ENCODE peak calls at places on chromosomes 4 and X, in seven cellular contexts. One of them, this sample, is unnamed.

GRCh38 chr4:4651811-4652609 is 110.2 kb upstream of the STX18 start:
- DNase-seq in testis: peak
- DNase-seq in right lobe of liver: no peak
- DNase-seq in suprapubic skin: no peak
- DNase-seq in IMR-90: no peak
- DNase-seq in thyroid gland: no peak
- DNase-seq in breast epithelium: no peak
- DNase-seq in this sample: no peak

GRCh38 chr4:108622828-108623227 is 2.5 kb downstream of the RPL34 start:
- DNase-seq in suprapubic skin: no peak
- DNase-seq in thyroid gland: no peak
- DNase-seq in testis: no peak
- DNase-seq in right lobe of liver: no peak
- DNase-seq in breast epithelium: no peak
- DNase-seq in IMR-90: no peak
- DNase-seq in this sample: no peak

GRCh38 chr4:113292371-113293042 is 243.1 kb downstream of the ANK2 start:
- DNase-seq in IMR-90: peak
- DNase-seq in right lobe of liver: no peak
- DNase-seq in testis: peak
- DNase-seq in thyroid gland: peak
- DNase-seq in suprapubic skin: no peak
- DNase-seq in breast epithelium: no peak
- DNase-seq in this sample: no peak

GRCh38 chr4:51894246-51894645 is 51.3 kb downstream of the DCUN1D4 start:
- DNase-seq in testis: no peak
- DNase-seq in IMR-90: peak
- DNase-seq in thyroid gland: no peak
- DNase-seq in suprapubic skin: no peak
- DNase-seq in breast epithelium: no peak
- DNase-seq in right lobe of liver: no peak
- DNase-seq in this sample: no peak

GRCh38 chr4:161554372-161554990 is 609.3 kb downstream of the FSTL5 start:
- DNase-seq in breast epithelium: no peak
- DNase-seq in testis: no peak
- DNase-seq in suprapubic skin: no peak
- DNase-seq in IMR-90: peak
- DNase-seq in thyroid gland: no peak
- DNase-seq in right lobe of liver: no peak
- DNase-seq in this sample: no peak

GRCh38 chr4:178976861-178977260 is 1534.6 kb upstream of the AGA start:
- DNase-seq in suprapubic skin: no peak
- DNase-seq in IMR-90: no peak
- DNase-seq in right lobe of liver: no peak
- DNase-seq in thyroid gland: no peak
- DNase-seq in breast epithelium: no peak
- DNase-seq in testis: no peak
- DNase-seq in this sample: no peak

GRCh38 chr4:182015893-182016292 is 227.3 kb upstream of the TENM3 start:
- DNase-seq in IMR-90: peak
- DNase-seq in right lobe of liver: no peak
- DNase-seq in testis: no peak
- DNase-seq in breast epithelium: no peak
- DNase-seq in thyroid gland: no peak
- DNase-seq in suprapubic skin: no peak
- DNase-seq in this sample: no peak

GRCh38 chr4:175071123-175071522 is 153.0 kb downstream of the ADAM29 start:
- DNase-seq in right lobe of liver: no peak
- DNase-seq in thyroid gland: no peak
- DNase-seq in breast epithelium: no peak
- DNase-seq in suprapubic skin: no peak
- DNase-seq in IMR-90: no peak
- DNase-seq in testis: no peak
- DNase-seq in this sample: no peak

GRCh38 chr4:186166852-186167512 is 24.4 kb upstream of the CYP4V2 start:
- DNase-seq in suprapubic skin: no peak
- DNase-seq in testis: no peak
- DNase-seq in breast epithelium: no peak
- DNase-seq in right lobe of liver: no peak
- DNase-seq in IMR-90: no peak
- DNase-seq in thyroid gland: no peak
- DNase-seq in this sample: no peak

GRCh38 chrX:119488749-119489148 is 20.5 kb downstream of the SLC25A5 start:
- DNase-seq in testis: peak
- DNase-seq in thyroid gland: peak
- DNase-seq in breast epithelium: peak
- DNase-seq in right lobe of liver: peak
- DNase-seq in suprapubic skin: no peak
- DNase-seq in IMR-90: peak
- DNase-seq in this sample: peak

GRCh38 chr4:158858410-158859189 is 89.8 kb downstream of the FNIP2 start:
- DNase-seq in IMR-90: peak
- DNase-seq in suprapubic skin: no peak
- DNase-seq in breast epithelium: no peak
- DNase-seq in thyroid gland: no peak
- DNase-seq in testis: no peak
- DNase-seq in right lobe of liver: no peak
- DNase-seq in this sample: peak

GRCh38 chr4:102168580-102168979 is 176.7 kb downstream of the SLC39A8 start:
- DNase-seq in thyroid gland: peak
- DNase-seq in breast epithelium: no peak
- DNase-seq in IMR-90: no peak
- DNase-seq in right lobe of liver: no peak
- DNase-seq in suprapubic skin: no peak
- DNase-seq in testis: no peak
- DNase-seq in this sample: no peak

GRCh38 chr4:182680196-182680771 is 236.9 kb downstream of the DCTD start:
- DNase-seq in breast epithelium: no peak
- DNase-seq in testis: no peak
- DNase-seq in right lobe of liver: no peak
- DNase-seq in thyroid gland: no peak
- DNase-seq in suprapubic skin: no peak
- DNase-seq in IMR-90: no peak
- DNase-seq in this sample: no peak

GRCh38 chrX:13834316-13834715 is 17.4 kb upstream of the GPM6B start:
- DNase-seq in right lobe of liver: no peak
- DNase-seq in breast epithelium: no peak
- DNase-seq in thyroid gland: no peak
- DNase-seq in suprapubic skin: no peak
- DNase-seq in IMR-90: no peak
- DNase-seq in testis: no peak
- DNase-seq in this sample: no peak

GRCh38 chr4:174304664-174305063 is 21.0 kb downstream of the CEP44 start:
- DNase-seq in IMR-90: no peak
- DNase-seq in testis: no peak
- DNase-seq in breast epithelium: no peak
- DNase-seq in suprapubic skin: no peak
- DNase-seq in thyroid gland: no peak
- DNase-seq in right lobe of liver: no peak
- DNase-seq in this sample: no peak

GRCh38 chrX:67545772-67546495 is 2.1 kb downstream of the AR start:
- DNase-seq in right lobe of liver: peak
- DNase-seq in testis: no peak
- DNase-seq in breast epithelium: no peak
- DNase-seq in IMR-90: no peak
- DNase-seq in thyroid gland: peak
- DNase-seq in suprapubic skin: peak
- DNase-seq in this sample: no peak

GRCh38 chr4:69095301-69095731 is 958 bp upstream of the UGT2B7 start:
- DNase-seq in thyroid gland: no peak
- DNase-seq in right lobe of liver: no peak
- DNase-seq in testis: no peak
- DNase-seq in breast epithelium: no peak
- DNase-seq in IMR-90: peak
- DNase-seq in suprapubic skin: no peak
- DNase-seq in this sample: peak

GRCh38 chrX:1451251-1451675 is 1.4 kb downstream of the ASMTL start:
- DNase-seq in IMR-90: no peak
- DNase-seq in right lobe of liver: no peak
- DNase-seq in breast epithelium: no peak
- DNase-seq in testis: no peak
- DNase-seq in suprapubic skin: peak
- DNase-seq in thyroid gland: no peak
- DNase-seq in this sample: no peak

GRCh38 chrX:1451676-1452496 is 823 bp downstream of the ASMTL start:
- DNase-seq in testis: peak
- DNase-seq in suprapubic skin: peak
- DNase-seq in breast epithelium: no peak
- DNase-seq in right lobe of liver: no peak
- DNase-seq in thyroid gland: peak
- DNase-seq in IMR-90: no peak
- DNase-seq in this sample: no peak

GRCh38 chrX:1453951-1454785 is 1.5 kb upstream of the ASMTL start:
- DNase-seq in suprapubic skin: peak
- DNase-seq in breast epithelium: peak
- DNase-seq in thyroid gland: peak
- DNase-seq in right lobe of liver: peak
- DNase-seq in testis: peak
- DNase-seq in IMR-90: peak
- DNase-seq in this sample: no peak

GRCh38 chrX:1453390-1453783 is 678 bp upstream of the ASMTL start:
- DNase-seq in thyroid gland: no peak
- DNase-seq in breast epithelium: no peak
- DNase-seq in testis: no peak
- DNase-seq in suprapubic skin: peak
- DNase-seq in IMR-90: no peak
- DNase-seq in right lobe of liver: no peak
- DNase-seq in this sample: no peak

GRCh38 chrX:1452497-1453389 is at the start of gene ASMTL:
- DNase-seq in IMR-90: peak
- DNase-seq in suprapubic skin: peak
- DNase-seq in testis: peak
- DNase-seq in thyroid gland: peak
- DNase-seq in right lobe of liver: peak
- DNase-seq in breast epithelium: peak
- DNase-seq in this sample: no peak
- TF ChIP-seq POLR2A in IMR-90: peak
- TF ChIP-seq POLR2A in suprapubic skin: peak
- TF ChIP-seq POLR2A in testis: peak
- TF ChIP-seq POLR2A in thyroid gland: peak
- TF ChIP-seq POLR2A in right lobe of liver: peak
- TF ChIP-seq POLR2A in breast epithelium: peak
- TF ChIP-seq POLR2A in this sample: peak

DNA sequence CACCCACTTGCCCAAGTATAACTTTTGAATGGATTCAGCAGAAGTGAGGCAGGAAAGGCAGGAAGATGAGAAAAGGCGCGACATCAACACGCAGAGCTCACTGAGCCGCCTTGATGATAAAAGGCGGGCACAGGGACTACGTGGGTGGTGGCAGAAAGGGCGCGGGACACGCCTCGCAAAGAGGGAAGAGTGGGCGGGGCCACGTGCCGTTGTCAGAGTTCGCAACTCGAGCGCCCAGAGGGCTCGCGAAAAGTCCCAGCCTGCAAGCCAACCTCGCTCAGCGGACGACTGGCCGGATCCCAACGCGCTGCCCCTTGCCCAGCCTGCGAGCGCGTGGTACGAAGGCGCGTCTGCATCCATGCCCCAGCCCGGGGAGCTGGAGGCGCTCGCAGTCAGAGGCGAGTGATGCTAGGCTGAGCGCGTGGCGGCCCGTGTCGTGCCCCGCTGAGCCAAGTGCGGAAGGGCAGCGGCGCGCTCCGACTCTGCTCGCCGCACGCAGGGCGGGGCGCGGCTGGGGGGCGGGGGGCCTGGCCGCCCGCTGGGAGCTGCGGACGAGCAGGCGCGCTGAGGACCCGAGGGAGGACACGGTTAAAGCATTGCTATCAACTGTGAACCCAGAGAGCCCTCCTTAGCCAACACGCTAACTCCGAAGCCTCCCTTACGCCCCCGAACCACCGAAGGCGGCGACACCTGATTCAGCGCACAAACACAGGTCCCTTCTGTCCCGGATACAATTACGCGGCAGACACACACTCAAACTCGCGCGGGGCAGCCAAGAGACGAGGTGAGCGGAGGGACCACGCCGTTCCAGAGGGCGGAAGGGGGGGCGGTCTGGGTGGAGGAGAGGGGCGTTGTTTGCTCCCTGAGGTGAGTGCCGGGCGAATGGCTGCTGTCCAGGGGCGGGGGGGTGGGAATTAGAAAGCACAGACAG is at the start of gene UGT8:
- DNase-seq in right lobe of liver: peak
- DNase-seq in suprapubic skin: no peak
- DNase-seq in thyroid gland: peak
- DNase-seq in IMR-90: no peak
- DNase-seq in testis: peak
- DNase-seq in breast epithelium: peak
- DNase-seq in this sample: no peak
- TF ChIP-seq POLR2A in right lobe of liver: no peak
- TF ChIP-seq POLR2A in suprapubic skin: no peak
- TF ChIP-seq POLR2A in thyroid gland: no peak
- TF ChIP-seq POLR2A in IMR-90: no peak
- TF ChIP-seq POLR2A in testis: no peak
- TF ChIP-seq POLR2A in breast epithelium: no peak
- TF ChIP-seq POLR2A in this sample: no peak

DNA sequence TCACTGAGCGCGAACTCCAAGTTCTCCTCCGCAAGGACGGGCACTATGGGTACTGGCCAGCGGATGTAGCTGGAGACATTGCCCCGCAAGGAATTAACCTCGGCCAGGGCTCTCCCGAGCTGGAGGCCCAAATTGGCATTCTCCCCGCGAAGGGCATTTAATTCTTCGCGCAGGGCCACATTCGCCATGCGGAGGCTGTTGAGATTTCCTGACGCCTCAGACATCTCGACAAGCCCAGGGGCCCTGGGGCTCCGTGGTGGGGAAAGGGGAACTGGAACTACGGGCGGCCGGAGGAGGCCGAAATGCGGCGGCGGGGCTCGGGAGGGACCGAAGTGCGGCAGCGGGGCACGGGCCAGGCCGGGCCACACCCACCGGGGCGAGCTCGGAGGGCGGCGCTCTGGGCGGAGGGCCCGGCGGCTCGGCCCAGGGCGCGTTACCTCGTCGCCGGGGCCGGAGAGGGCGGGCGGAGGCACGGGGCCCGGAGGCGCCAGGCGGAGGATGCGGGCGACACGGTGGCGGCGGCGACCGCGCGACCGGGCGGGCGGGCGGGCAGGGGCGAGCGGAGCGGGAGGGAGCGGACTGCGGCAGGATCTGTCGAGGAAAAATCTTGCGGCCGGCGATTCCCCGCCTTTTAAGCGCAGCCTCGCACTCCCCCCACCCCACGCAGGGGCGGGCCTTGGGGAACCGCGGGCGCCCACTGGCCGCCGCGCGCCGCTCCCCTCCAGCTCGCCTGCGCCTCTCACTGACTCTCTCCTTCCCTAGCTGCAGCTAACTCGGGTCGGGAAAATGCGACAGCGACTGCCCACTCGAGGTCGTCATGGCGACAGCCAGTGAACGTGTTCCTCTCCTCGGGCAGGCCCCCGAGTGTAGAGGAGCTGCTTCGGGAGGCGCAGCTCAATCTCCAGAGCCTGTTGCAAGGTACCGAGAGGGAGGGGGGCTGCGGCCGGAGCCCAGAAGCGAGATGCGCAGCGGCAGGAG is at the start of gene RTL5:
- DNase-seq in suprapubic skin: peak
- DNase-seq in testis: peak
- DNase-seq in right lobe of liver: peak
- DNase-seq in thyroid gland: peak
- DNase-seq in IMR-90: peak
- DNase-seq in breast epithelium: peak
- DNase-seq in this sample: peak
- TF ChIP-seq POLR2A in suprapubic skin: no peak
- TF ChIP-seq POLR2A in testis: no peak
- TF ChIP-seq POLR2A in right lobe of liver: no peak
- TF ChIP-seq POLR2A in thyroid gland: no peak
- TF ChIP-seq POLR2A in IMR-90: no peak
- TF ChIP-seq POLR2A in breast epithelium: no peak
- TF ChIP-seq POLR2A in this sample: no peak

GRCh38 chr4:3041192-3042142 is 32.9 kb downstream of the HTT-AS start:
- DNase-seq in breast epithelium: no peak
- DNase-seq in suprapubic skin: peak
- DNase-seq in IMR-90: peak
- DNase-seq in right lobe of liver: peak
- DNase-seq in testis: peak
- DNase-seq in thyroid gland: peak
- DNase-seq in this sample: peak
- TF ChIP-seq POLR2A in breast epithelium: no peak
- TF ChIP-seq POLR2A in suprapubic skin: no peak
- TF ChIP-seq POLR2A in IMR-90: no peak
- TF ChIP-seq POLR2A in right lobe of liver: peak
- TF ChIP-seq POLR2A in testis: no peak
- TF ChIP-seq POLR2A in thyroid gland: no peak
- TF ChIP-seq POLR2A in this sample: no peak